ENCODE peak calls at places on chromosome 12, in seven cellular contexts. I, P, N, T, D, K and G are unnamed samples.

GRCh38 chr12:121189061-121189886 is 20.7 kb upstream of the P2RX4 start:
- DNase-seq in K (no peak), T (no peak), D (no peak), N (no peak), P (no peak), I (peak), G (no peak)

GRCh38 chr12:55658212-55658611 is 21.5 kb downstream of the OR10P1 start:
- DNase-seq in N (no peak), T (no peak), K (no peak), I (no peak), D (no peak), P (no peak), G (no peak)

GRCh38 chr12:18752280-18752920 is 14.5 kb downstream of the CAPZA3 start:
- DNase-seq in I (peak), D (no peak), T (no peak), N (peak), K (peak), P (no peak), G (no peak)

GRCh38 chr12:76250256-76250655 is 98.0 kb downstream of the BBS10 start:
- DNase-seq in I (no peak), D (no peak), K (no peak), N (no peak), P (no peak), T (no peak), G (no peak)

GRCh38 chr12:2359725-2360629 is 307.2 kb downstream of the CACNA1C start:
- DNase-seq in K (no peak), D (no peak), T (no peak), P (no peak), N (no peak), I (no peak), G (no peak)

GRCh38 chr12:121167232-121167820 is 34.6 kb downstream of the P2RX7 start:
- DNase-seq in N (no peak), T (no peak), K (no peak), D (no peak), P (no peak), I (peak), G (no peak)

GRCh38 chr12:67988600-67988999 is 647 bp upstream of the IFNG-AS1 start:
- DNase-seq in D (no peak), N (no peak), K (no peak), T (no peak), P (no peak), I (no peak), G (no peak)

GRCh38 chr12:52877242-52877641 is 27.6 kb downstream of the KRT8 start:
- DNase-seq in K (no peak), P (no peak), N (no peak), I (no peak), T (no peak), D (no peak), G (no peak)

GRCh38 chr12:22018860-22019259 is 27.2 kb upstream of the CMAS start:
- DNase-seq in D (no peak), I (peak), N (no peak), P (no peak), K (peak), T (no peak), G (no peak)

GRCh38 chr12:66467932-66468331 is 165.6 kb downstream of the HELB start:
- DNase-seq in I (peak), N (no peak), K (no peak), P (no peak), T (no peak), D (no peak), G (no peak)

GRCh38 chr12:86727151-86727550 is 471.0 kb upstream of the MGAT4C start:
- DNase-seq in D (no peak), K (peak), P (no peak), N (peak), T (no peak), I (peak), G (no peak)

GRCh38 chr12:15670756-15671155 is 118.4 kb downstream of the EPS8 start:
- DNase-seq in D (no peak), N (no peak), K (no peak), I (no peak), P (no peak), T (no peak), G (no peak)

GRCh38 chr12:71070416-71071155 is 87.2 kb downstream of the TSPAN8 start:
- DNase-seq in D (no peak), P (no peak), N (peak), K (no peak), T (no peak), I (no peak), G (no peak)

GRCh38 chr12:131609762-131610161 is 101.1 kb upstream of the SFSWAP start:
- DNase-seq in T (no peak), K (no peak), I (no peak), N (no peak), D (no peak), P (no peak), G (no peak)

GRCh38 chr12:9148926-9149325 is 33.2 kb upstream of the A2M start:
- DNase-seq in N (no peak), P (no peak), K (no peak), I (no peak), D (no peak), T (no peak), G (no peak)

GRCh38 chr12:6295187-6295811 is 15.2 kb upstream of the PLEKHG6 start:
- DNase-seq in D (no peak), P (peak), N (peak), K (no peak), I (peak), T (no peak), G (peak)

GRCh38 chr12:20731274-20731673 is 36.1 kb downstream of the SLCO1C1 start:
- DNase-seq in D (no peak), T (no peak), N (no peak), K (no peak), I (no peak), P (no peak), G (no peak)

GRCh38 chr12:15996254-15996653 is 85.1 kb downstream of the DERA start:
- DNase-seq in I (peak), D (no peak), N (peak), T (no peak), K (no peak), P (no peak), G (peak)

GRCh38 chr12:54277823-54278276 is 2.1 kb downstream of the CBX5 start:
- DNase-seq in K (no peak), I (peak), D (no peak), N (peak), P (no peak), T (no peak), G (no peak)

GRCh38 chr12:1551496-1551895 is 42.9 kb downstream of the FBXL14 start:
- DNase-seq in P (no peak), N (no peak), D (no peak), K (no peak), I (no peak), T (no peak), G (no peak)

GRCh38 chr12:2553388-2554126 is 241.2 kb upstream of the FKBP4 start:
- DNase-seq in K (no peak), T (no peak), P (no peak), D (no peak), N (no peak), I (no peak), G (no peak)

GRCh38 chr12:111268738-111269572 is 99.9 kb downstream of the PHETA1 start:
- DNase-seq in K (peak), D (no peak), T (no peak), P (no peak), I (peak), N (no peak), G (no peak)

GRCh38 chr12:12387521-12387920 is 30.6 kb downstream of the BORCS5 start:
- DNase-seq in P (no peak), D (no peak), N (peak), K (no peak), T (no peak), I (peak), G (no peak)

GRCh38 chr12:50252977-50253376 is 30.3 kb downstream of the LIMA1 start:
- DNase-seq in P (no peak), N (no peak), D (no peak), K (no peak), T (no peak), I (no peak), G (no peak)

GRCh38 chr12:75658286-75658685 is 146.9 kb upstream of the KRR1 start:
- DNase-seq in P (no peak), T (no peak), N (no peak), I (no peak), K (no peak), D (no peak), G (no peak)

GRCh38 chr12:60180298-60180697 is 584.5 kb downstream of the SLC16A7 start:
- DNase-seq in I (peak), P (no peak), N (no peak), D (no peak), T (no peak), K (no peak), G (no peak)

GRCh38 chr12:106149096-106149784 is 10.5 kb upstream of the NUAK1 start:
- DNase-seq in K (peak), N (no peak), I (peak), D (no peak), P (no peak), T (no peak), G (peak)

GRCh38 chr12:81245918-81246611 is 168.2 kb downstream of the ACSS3 start:
- DNase-seq in K (no peak), D (peak), N (no peak), P (no peak), I (no peak), T (no peak), G (no peak)

GRCh38 chr12:10663869-10664268 is 10.0 kb downstream of the STYK1 start:
- DNase-seq in I (no peak), D (no peak), P (no peak), K (no peak), N (no peak), T (no peak), G (no peak)

GRCh38 chr12:68349921-68350606 is 17.9 kb upstream of the MDM1 start:
- DNase-seq in T (no peak), K (no peak), I (no peak), N (no peak), P (no peak), D (peak), G (no peak)

GRCh38 chr12:132492951-132493350 is 3.0 kb downstream of the FBRSL1 start:
- DNase-seq in P (no peak), K (no peak), N (no peak), T (no peak), D (no peak), I (no peak), G (no peak)

GRCh38 chr12:57585156-57585555 is 5.8 kb upstream of the PIP4K2C start:
- DNase-seq in I (no peak), D (no peak), N (no peak), K (no peak), P (no peak), T (no peak), G (no peak)

GRCh38 chr12:56581418-56582145 is 48.5 kb downstream of the BAZ2A start:
- DNase-seq in K (no peak), D (no peak), I (peak), T (no peak), N (peak), P (no peak), G (no peak)

GRCh38 chr12:46109343-46110219 is 119.2 kb upstream of the SCAF11 start:
- DNase-seq in I (no peak), P (no peak), N (no peak), K (no peak), T (no peak), D (no peak), G (no peak)

GRCh38 chr12:125271850-125272249 is 206.6 kb downstream of the AACS start:
- DNase-seq in K (no peak), T (no peak), N (no peak), D (no peak), I (no peak), P (no peak), G (no peak)

GRCh38 chr12:87529386-87529785 is 499.8 kb downstream of the C12orf50 start:
- DNase-seq in I (no peak), P (no peak), K (no peak), N (no peak), T (no peak), D (no peak), G (no peak)

GRCh38 chr12:42609605-42610004 is 20.1 kb upstream of the PRICKLE1 start:
- DNase-seq in P (no peak), I (peak), K (no peak), N (no peak), D (no peak), T (no peak), G (no peak)

GRCh38 chr12:52925717-52926595 is 21.1 kb upstream of the KRT8 start:
- DNase-seq in K (no peak), T (no peak), N (no peak), I (no peak), D (no peak), P (no peak), G (peak)

GRCh38 chr12:123748171-123748570 is 13.9 kb upstream of the DNAH10 start:
- DNase-seq in P (no peak), K (no peak), N (no peak), D (no peak), I (no peak), T (no peak), G (no peak)